ENCODE peak calls at places on chromosomes 2 and 18, in nine cellular contexts. M is fibroblast of the aortic adventitia, A is OCI-LY7, E is NB4, I is thyroid gland, C is foreskin keratinocyte, R is HL-60, B is sigmoid colon, L is fibroblast of mammary gland. D is an unnamed sample.

GRCh38 chr18:50432915-50433314 is 58.1 kb downstream of the SKA1 start:
- DNase-seq in C (no peak), R (no peak), M (no peak), E (no peak), B (no peak), A (no peak), L (peak), I (no peak), D (no peak)

GRCh38 chr18:35406666-35407065 is 29.5 kb upstream of the ZNF396 start:
- DNase-seq in I (no peak), L (no peak), B (no peak), E (no peak), M (no peak), C (no peak), A (no peak), R (no peak), D (no peak)

GRCh38 chr2:60806988-60807681 is 51.1 kb downstream of the PAPOLG start:
- DNase-seq in B (no peak), A (peak), I (peak), M (peak), C (no peak), R (no peak), L (peak), E (peak), D (no peak)

GRCh38 chr18:36761186-36761698 is 67.6 kb downstream of the TPGS2 start:
- DNase-seq in E (no peak), C (no peak), B (no peak), I (no peak), M (no peak), L (no peak), R (no peak), A (no peak), D (no peak)

GRCh38 chr2:32647180-32647651 is 19.4 kb downstream of the TTC27 start:
- DNase-seq in C (peak), B (no peak), I (no peak), E (peak), A (no peak), M (peak), R (no peak), L (peak), D (no peak)

GRCh38 chr2:45024600-45025291 is 15.5 kb upstream of the SIX2 start:
- DNase-seq in L (peak), B (no peak), C (peak), I (peak), A (peak), E (peak), R (no peak), M (peak), D (no peak)

GRCh38 chr2:219628986-219629901 is 1.8 kb downstream of the SLC4A3 start:
- DNase-seq in R (no peak), M (no peak), B (peak), I (no peak), A (no peak), C (no peak), E (peak), L (no peak), D (no peak)

GRCh38 chr2:179177694-179178093 is 86.9 kb downstream of the SESTD1 start:
- DNase-seq in E (no peak), L (no peak), B (no peak), I (no peak), C (no peak), M (no peak), R (no peak), A (no peak), D (no peak)

GRCh38 chr2:137255990-137256389 is 490.6 kb downstream of the THSD7B start:
- DNase-seq in M (peak), C (peak), A (no peak), R (no peak), B (no peak), L (peak), E (no peak), I (no peak), D (no peak)

GRCh38 chr2:236536727-236537398 is 32.8 kb upstream of the ACKR3 start:
- DNase-seq in M (no peak), A (peak), B (no peak), R (no peak), E (no peak), L (no peak), I (no peak), C (no peak), D (no peak)

GRCh38 chr2:198054299-198054698 is 249.9 kb downstream of the PLCL1 start:
- DNase-seq in R (no peak), E (peak), I (peak), M (peak), B (no peak), A (peak), C (no peak), L (peak), D (peak)

GRCh38 chr2:22904126-22904684 is 480.8 kb upstream of the KLHL29 start:
- DNase-seq in E (peak), I (peak), R (no peak), A (peak), B (no peak), M (no peak), C (no peak), L (peak), D (peak)

GRCh38 chr2:134736167-134736885 is 17.5 kb upstream of the TMEM163 start:
- DNase-seq in I (no peak), C (peak), A (peak), R (no peak), B (no peak), M (peak), E (peak), L (peak), D (no peak)

GRCh38 chr2:197198890-197199289 is 111.7 kb downstream of the ANKRD44 start:
- DNase-seq in I (peak), A (peak), C (no peak), E (peak), M (peak), R (peak), L (no peak), B (no peak), D (no peak)

GRCh38 chr2:43419886-43420285 is 176.0 kb downstream of the THADA start:
- DNase-seq in B (no peak), C (no peak), M (peak), R (no peak), I (no peak), L (no peak), E (no peak), A (no peak), D (no peak)

GRCh38 chr2:11610624-11611242 is 59.3 kb downstream of the NTSR2 start:
- DNase-seq in B (no peak), C (no peak), I (no peak), L (no peak), E (no peak), R (no peak), A (no peak), M (no peak), D (no peak)

GRCh38 chr2:241762933-241763369 is 13.7 kb upstream of the GAL3ST2 start:
- DNase-seq in I (no peak), L (no peak), B (peak), R (no peak), C (no peak), M (no peak), A (no peak), E (peak), D (no peak)

GRCh38 chr2:213251618-213252017 is 32.6 kb upstream of the SPAG16 start:
- DNase-seq in I (peak), E (peak), M (peak), C (no peak), B (no peak), R (peak), A (peak), L (peak), D (no peak)

GRCh38 chr18:7146067-7146466 is 28.5 kb upstream of the LAMA1 start:
- DNase-seq in B (no peak), A (no peak), I (no peak), C (peak), M (no peak), E (no peak), L (no peak), R (no peak), D (no peak)

GRCh38 chr2:10924441-10924840 is 12.7 kb downstream of the KCNF1 start:
- DNase-seq in M (no peak), B (peak), R (no peak), E (no peak), I (no peak), A (no peak), L (no peak), C (no peak), D (no peak)

GRCh38 chr18:13103366-13103765 is 112.2 kb downstream of the CEP192 start:
- DNase-seq in A (peak), C (no peak), L (peak), M (no peak), R (no peak), B (no peak), E (peak), I (no peak), D (no peak)

GRCh38 chr18:67731853-67732252 is 215.3 kb upstream of the DSEL start:
- DNase-seq in R (no peak), A (no peak), B (no peak), C (peak), E (no peak), M (peak), I (no peak), L (peak), D (no peak)

GRCh38 chr2:54626884-54627283 is 96.6 kb upstream of the EML6 start:
- DNase-seq in E (no peak), R (no peak), L (no peak), C (no peak), M (no peak), I (no peak), B (no peak), A (no peak), D (no peak)

GRCh38 chr18:80154293-80154692 is 45.2 kb downstream of the ADNP2 start:
- DNase-seq in L (peak), I (no peak), C (no peak), R (no peak), E (peak), M (peak), B (no peak), A (peak), D (no peak)
- TF ChIP-seq CTCF in L (peak), I (no peak), C (peak), R (peak), E (peak), M (peak), B (no peak), A (peak), D (peak)

GRCh38 chr2:149037851-149038250 is 648 bp upstream of the LYPD6B start:
- DNase-seq in R (no peak), B (no peak), E (no peak), A (peak), C (no peak), L (no peak), M (no peak), I (peak), D (no peak)
- TF ChIP-seq CTCF in R (no peak), B (no peak), E (no peak), A (peak), C (peak), L (no peak), M (no peak), I (no peak), D (no peak)

GRCh38 chr18:79960921-79961526 is 3.4 kb upstream of the HSBP1L1 start:
- DNase-seq in I (no peak), C (no peak), L (no peak), E (no peak), A (no peak), B (no peak), M (no peak), R (no peak), D (no peak)

GRCh38 chr18:79962835-79963657 is 1.4 kb upstream of the HSBP1L1 start:
- DNase-seq in L (no peak), I (no peak), B (peak), C (no peak), E (peak), A (no peak), R (no peak), M (no peak), D (no peak)

GRCh38 chr18:79962311-79962710 is 2.1 kb upstream of the HSBP1L1 start:
- DNase-seq in C (peak), R (no peak), L (peak), E (no peak), I (peak), M (peak), A (no peak), B (peak), D (no peak)

GRCh38 chr18:79963658-79964329 is 649 bp upstream of the HSBP1L1 start:
- DNase-seq in I (no peak), E (no peak), B (no peak), L (no peak), R (no peak), C (no peak), A (no peak), M (no peak), D (no peak)

DNA sequence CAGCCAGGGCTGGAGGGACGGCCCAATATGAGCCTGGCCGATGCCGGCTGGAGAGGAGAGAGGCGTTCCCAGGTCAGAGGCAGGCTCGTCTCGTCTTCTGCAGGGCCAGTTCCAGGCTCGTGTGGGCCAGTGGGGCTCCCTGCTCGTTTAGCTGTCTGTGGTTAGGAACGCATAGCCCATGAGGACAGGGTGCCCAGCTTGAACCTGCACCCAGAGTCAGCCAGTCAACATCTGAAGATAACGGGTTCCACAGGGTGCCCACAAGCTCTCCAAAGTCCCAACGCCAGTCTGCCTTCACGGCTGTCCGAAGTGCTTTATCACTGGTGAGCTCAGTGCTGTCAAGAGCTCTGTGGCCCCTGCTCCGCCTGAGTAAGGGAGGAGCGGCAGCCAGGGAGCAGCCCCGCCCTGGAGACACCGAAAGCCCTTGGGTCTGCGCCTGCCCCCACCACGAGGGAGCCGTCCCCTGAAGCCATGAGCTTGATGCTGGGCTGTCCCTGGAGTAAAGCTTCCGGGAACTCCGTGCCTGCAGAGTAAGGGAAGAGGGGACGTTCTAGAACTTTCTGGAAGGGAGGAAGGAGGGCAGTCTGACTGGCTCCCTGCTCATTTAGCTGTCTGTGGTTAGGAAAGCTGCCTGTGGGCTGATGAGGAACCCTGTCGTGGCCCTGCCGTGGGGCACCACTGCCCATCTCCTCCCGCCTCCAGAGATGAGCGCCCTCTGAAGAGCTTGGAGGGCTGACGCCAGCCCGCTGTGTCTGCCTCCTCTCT is 2.7 kb upstream of the HSBP1L1 start:
- DNase-seq in R (no peak), M (no peak), C (no peak), B (no peak), A (no peak), I (peak), E (peak), L (peak), D (no peak)
- TF ChIP-seq CTCF in R (no peak), M (no peak), C (peak), B (no peak), A (no peak), I (no peak), E (no peak), L (no peak), D (no peak)

GRCh38 chr2:74507926-74508520 is 528 bp upstream of the PCGF1 start:
- DNase-seq in L (peak), I (peak), C (no peak), R (no peak), A (no peak), E (peak), M (no peak), B (no peak), D (peak)

GRCh38 chr2:74505448-74506246 is 1.8 kb downstream of the PCGF1 start:
- DNase-seq in E (no peak), I (no peak), B (no peak), A (no peak), C (no peak), M (no peak), R (no peak), L (no peak), D (no peak)

GRCh38 chr2:74504591-74504990 is 2.9 kb downstream of the PCGF1 start:
- DNase-seq in M (no peak), B (no peak), R (no peak), C (no peak), E (no peak), L (no peak), A (no peak), I (no peak), D (no peak)

GRCh38 chr2:74510272-74510671 is 2.8 kb upstream of the PCGF1 start:
- DNase-seq in I (no peak), R (no peak), E (no peak), A (no peak), L (no peak), B (no peak), M (no peak), C (no peak), D (no peak)

GRCh38 chr2:74507145-74507925 is at the start of gene PCGF1:
- DNase-seq in E (peak), R (peak), L (peak), C (peak), A (peak), M (peak), B (peak), I (peak), D (peak)
- TF ChIP-seq CTCF in E (peak), R (no peak), L (peak), C (peak), A (peak), M (peak), B (peak), I (no peak), D (peak)

DNA sequence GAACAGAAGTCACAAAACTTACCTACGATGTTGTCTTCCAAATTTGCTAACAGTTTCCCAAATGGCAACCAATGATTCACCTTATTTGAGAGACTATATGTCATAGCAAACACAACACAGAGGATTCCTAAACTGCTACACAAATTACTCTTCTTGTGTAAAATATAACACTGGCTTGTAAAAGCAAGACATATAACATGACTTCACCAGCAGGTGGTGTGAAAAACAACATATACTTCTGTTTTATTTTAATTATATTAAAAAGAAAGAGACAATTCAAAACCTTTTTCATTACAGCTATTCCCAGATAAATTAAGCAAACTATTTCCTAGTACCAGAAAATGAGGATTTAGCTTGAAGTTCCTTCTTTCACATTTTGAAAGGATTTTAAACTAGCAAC is 62.2 kb downstream of the SCN3A start:
- DNase-seq in I (no peak), C (no peak), L (no peak), A (peak), E (no peak), M (peak), R (no peak), B (no peak), D (no peak)
- TF ChIP-seq CTCF in I (no peak), C (peak), L (no peak), A (peak), E (no peak), M (peak), R (no peak), B (no peak), D (peak)

DNA sequence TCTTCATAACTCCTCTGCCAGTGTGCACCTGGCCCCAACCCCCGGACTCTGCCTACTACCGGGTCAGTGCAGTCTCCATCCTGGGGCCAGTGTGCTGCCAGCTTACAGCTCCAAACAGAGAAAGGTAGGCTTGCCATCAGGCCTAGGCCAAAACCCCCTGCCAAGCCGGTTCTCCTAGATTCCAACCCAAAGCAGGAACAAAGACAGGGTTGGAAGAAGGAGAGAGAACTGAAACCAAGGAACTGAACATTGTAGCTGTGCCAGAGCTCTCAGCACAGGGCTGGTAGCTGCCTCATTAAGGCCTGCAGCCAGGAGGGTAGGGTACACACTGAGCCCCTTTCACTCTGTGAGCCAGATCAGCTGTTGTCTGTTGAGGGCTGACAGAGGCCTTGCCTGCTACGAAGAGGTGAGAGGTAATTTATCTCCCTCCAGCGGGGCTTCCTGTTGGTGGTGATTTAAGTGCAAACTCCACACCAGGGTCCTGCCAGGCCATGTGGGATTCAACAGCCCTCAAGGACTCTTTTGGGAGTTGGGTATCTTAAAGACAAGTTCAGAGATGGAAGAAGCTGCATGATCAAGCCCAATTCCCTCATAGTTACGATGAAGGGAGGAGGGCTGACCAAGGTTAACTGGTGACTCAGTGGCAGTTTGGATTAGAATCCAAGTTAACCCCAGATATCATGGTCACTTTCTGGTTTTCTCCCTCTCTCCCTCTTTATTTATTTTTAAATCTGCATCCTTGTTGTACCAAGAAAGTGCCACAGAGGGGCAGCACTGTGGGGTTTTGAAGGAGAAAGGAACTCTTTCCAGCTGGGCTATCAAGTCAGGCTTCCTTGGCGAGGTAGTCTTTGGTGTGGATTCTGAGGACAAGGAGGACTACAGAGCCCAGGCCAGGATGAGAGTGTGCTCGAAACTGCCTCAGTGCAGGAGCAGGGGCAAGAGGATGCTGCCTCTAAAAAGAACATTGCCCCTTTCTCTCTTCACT is 48.1 kb downstream of the CYRIA start:
- DNase-seq in M (peak), B (no peak), I (peak), C (no peak), A (no peak), E (peak), R (no peak), L (peak), D (peak)
- TF ChIP-seq CTCF in M (peak), B (peak), I (no peak), C (peak), A (peak), E (peak), R (peak), L (peak), D (peak)

GRCh38 chr18:332721-333513 is 65.1 kb upstream of the THOC1 start:
- DNase-seq in I (peak), R (no peak), C (no peak), M (peak), L (peak), A (no peak), B (peak), E (no peak), D (no peak)
- TF ChIP-seq CTCF in I (no peak), R (no peak), C (no peak), M (no peak), L (no peak), A (no peak), B (no peak), E (no peak), D (no peak)

GRCh38 chr2:127174176-127174575 is 45.9 kb downstream of the CYP27C1 start:
- DNase-seq in A (no peak), M (peak), R (no peak), C (no peak), B (peak), L (peak), I (no peak), E (peak), D (no peak)
- TF ChIP-seq CTCF in A (peak), M (peak), R (no peak), C (peak), B (no peak), L (peak), I (no peak), E (peak), D (peak)